ENCODE peak calls at places on chromosomes 12 and 14, in six cellular contexts. W, Q, O, B, Z and R are unnamed samples.

GRCh38 chr14:89262041-89262440 is 155.0 kb downstream of the FOXN3 start:
- DNase-seq in W (no peak), Q (no peak), O (no peak), B (no peak), Z (no peak), R (no peak)

GRCh38 chr14:93045211-93045674 is 70.5 kb downstream of the ITPK1 start:
- DNase-seq in W (no peak), Q (peak; percentile 87), O (no peak), B (no peak), Z (no peak), R (peak; percentile 89)

GRCh38 chr12:25497021-25497420 is 56.1 kb downstream of the LMNTD1 start:
- DNase-seq in W (no peak), Q (no peak), O (no peak), B (no peak), Z (no peak), R (no peak)

GRCh38 chr12:63814146-63814774 is 30.2 kb upstream of the SRGAP1 start:
- DNase-seq in W (no peak), Q (no peak), O (no peak), B (no peak), Z (no peak), R (no peak)

GRCh38 chr12:21528953-21529352 is 2.9 kb downstream of the SPX start:
- DNase-seq in W (peak; percentile 22), Q (no peak), O (no peak), B (no peak), Z (no peak), R (no peak)

GRCh38 chr14:91220581-91221000 is 23.9 kb downstream of the GPR68 start:
- DNase-seq in W (no peak), Q (no peak), O (no peak), B (no peak), Z (no peak), R (no peak)

GRCh38 chr12:46983959-46984833 is 95.2 kb upstream of the PCED1B start:
- DNase-seq in W (no peak), Q (peak; percentile 88), O (no peak), B (peak; percentile 65), Z (no peak), R (peak; percentile 57)

GRCh38 chr12:29889737-29890136 is 106.0 kb upstream of the TMTC1 start:
- DNase-seq in W (peak; percentile 52), Q (peak; percentile 89), O (peak; percentile 60), B (no peak), Z (peak; percentile 28), R (peak; percentile 64)

GRCh38 chr12:54475542-54475941 is 2.1 kb upstream of the GTSF1 start:
- DNase-seq in W (no peak), Q (no peak), O (no peak), B (no peak), Z (no peak), R (no peak)

GRCh38 chr12:76531056-76531455 is 28.5 kb downstream of the OSBPL8 start:
- DNase-seq in W (no peak), Q (no peak), O (no peak), B (no peak), Z (no peak), R (no peak)

GRCh38 chr12:76530531-76530930 is 29.0 kb downstream of the OSBPL8 start:
- DNase-seq in W (no peak), Q (peak; percentile 53), O (no peak), B (no peak), Z (no peak), R (no peak)

GRCh38 chr12:76533331-76533730 is 26.2 kb downstream of the OSBPL8 start:
- DNase-seq in W (no peak), Q (peak; percentile 67), O (no peak), B (no peak), Z (no peak), R (no peak)

GRCh38 chr12:76532520-76532919 is 27.1 kb downstream of the OSBPL8 start:
- DNase-seq in W (no peak), Q (no peak), O (no peak), B (no peak), Z (no peak), R (no peak)

DNA sequence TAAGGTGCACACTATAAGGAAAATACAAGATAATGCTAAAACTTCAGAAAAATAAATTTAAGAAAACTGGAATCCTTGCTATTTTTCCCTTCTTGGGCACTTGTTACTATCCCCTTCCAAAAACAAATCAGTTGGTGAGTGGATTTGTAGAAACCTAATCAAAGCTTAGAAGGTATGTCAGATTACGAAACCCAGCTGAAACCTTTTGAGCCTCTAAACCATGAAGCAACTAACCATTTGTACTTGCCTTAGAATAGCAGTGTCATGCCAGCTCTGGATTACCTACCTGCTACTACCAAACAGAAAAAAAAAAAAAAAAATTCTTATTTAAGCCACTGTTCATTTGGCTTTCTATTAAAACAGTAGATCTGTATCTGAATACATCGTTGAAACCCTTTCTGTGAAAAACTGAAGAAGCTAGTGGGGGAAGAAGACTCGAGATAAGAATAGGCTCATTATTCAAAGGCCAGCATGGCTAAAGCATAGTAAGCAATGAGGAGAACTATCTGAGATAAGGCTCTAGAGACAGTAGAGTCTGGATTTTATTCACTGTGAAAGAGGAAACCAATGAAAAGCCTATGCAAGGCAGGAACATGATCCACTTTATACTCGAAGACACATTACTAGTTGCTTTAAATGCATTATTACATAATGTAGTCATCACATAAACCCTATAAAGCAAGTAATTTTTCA is 30.2 kb downstream of the OSBPL8 start:
- DNase-seq in W (no peak), Q (peak; percentile 59), O (no peak), B (no peak), Z (no peak), R (no peak)
- H3K4me3 ChIP-seq in W (no peak overlapping the region), Q (no peak overlapping the region), O (no peak overlapping the region), B (no peak overlapping the region), Z (no peak overlapping the region), R (no peak overlapping the region)

GRCh38 chr14:20781805-20782204 is 737 bp downstream of the RNASE6 start:
- DNase-seq in W (no peak), Q (no peak), O (no peak), B (no peak), Z (no peak), R (no peak)
- H3K27me3 ChIP-seq in W (no peaks in the 10 kb centered on the region), Q (no peaks in the 10 kb centered on the region), O (no peaks in the 10 kb centered on the region), B (no peaks in the 10 kb centered on the region), Z (no peaks in the 10 kb centered on the region), R (no peaks in the 10 kb centered on the region)

GRCh38 chr12:130847097-130847496 is 8.0 kb upstream of the STX2 start:
- DNase-seq in W (no peak), Q (no peak), O (no peak), B (no peak), Z (no peak), R (no peak)

GRCh38 chr12:130846386-130846785 is 7.3 kb upstream of the STX2 start:
- DNase-seq in W (no peak), Q (no peak), O (no peak), B (no peak), Z (no peak), R (no peak)

GRCh38 chr12:130856088-130856487 is 15.8 kb upstream of the RAN start:
- DNase-seq in W (no peak), Q (no peak), O (no peak), B (no peak), Z (no peak), R (no peak)

GRCh38 chr12:130849561-130850417 is 10.7 kb upstream of the STX2 start:
- DNase-seq in W (no peak), Q (peak; percentile 92), O (no peak), B (peak; percentile 88), Z (no peak), R (no peak)

GRCh38 chr12:130850418-130851021 is 11.5 kb upstream of the STX2 start:
- DNase-seq in W (no peak), Q (no peak), O (no peak), B (no peak), Z (no peak), R (no peak)
- H3K36me3 ChIP-seq in W (no peaks in the 10 kb centered on the region), Q (no peaks in the 10 kb centered on the region), O (no peaks in the 10 kb centered on the region), B (no peaks in the 10 kb centered on the region), Z (no peaks in the 10 kb centered on the region), R (no peaks in the 10 kb centered on the region)

GRCh38 chr12:32455607-32456063 is 56.3 kb downstream of the FGD4 start:
- DNase-seq in W (peak; percentile 28), Q (peak; percentile 59), O (no peak), B (no peak), Z (no peak), R (no peak)
- H3K4me3 ChIP-seq in W (no peak overlapping the region), Q (no peak overlapping the region), O (peak overlapping the region; percentile 15), B (no peak overlapping the region), Z (peak overlapping the region; percentile 59), R (no peak overlapping the region)

GRCh38 chr12:106303202-106303820 is 778 bp downstream of the TCP11L2 start:
- DNase-seq in W (peak; percentile 94), Q (peak; percentile 93), O (peak; percentile 92), B (peak; percentile 67), Z (peak; percentile 93), R (peak; percentile 88)
- H3K27me3 ChIP-seq in W (no peaks in the 10 kb centered on the region), Q (no peaks in the 10 kb centered on the region), O (no peaks in the 10 kb centered on the region), B (no peaks in the 10 kb centered on the region), Z (no peaks in the 10 kb centered on the region), R (no peaks in the 10 kb centered on the region)

DNA sequence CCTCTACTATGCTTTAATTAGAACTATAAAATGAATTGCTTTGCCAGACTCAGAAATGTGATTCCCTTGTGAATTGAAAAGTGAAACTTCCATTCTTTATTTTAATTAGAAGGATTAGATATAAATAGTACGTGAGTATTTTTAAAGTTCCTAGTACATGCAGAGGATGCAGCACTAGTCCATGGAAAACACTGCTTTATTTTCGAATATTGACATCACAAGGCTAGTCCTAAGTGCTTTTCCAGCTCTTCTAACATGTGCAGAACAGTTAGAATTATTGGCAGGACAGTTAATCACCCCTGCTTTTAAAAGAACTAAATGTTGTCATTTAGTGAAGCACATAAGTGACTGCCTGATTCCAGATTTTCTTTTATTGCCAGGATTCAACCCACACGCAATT is 23.0 kb upstream of the REP15 start:
- DNase-seq in W (no peak), Q (no peak), O (no peak), B (no peak), Z (no peak), R (no peak)
- H3K36me3 ChIP-seq in W (peaks cover 93% of the 10 kb centered on the region), Q (no peaks in the 10 kb centered on the region), O (peaks cover 30% of the 10 kb centered on the region), B (no peaks in the 10 kb centered on the region), Z (peaks cover 67% of the 10 kb centered on the region), R (peaks cover 3% of the 10 kb centered on the region)